ENCODE peak calls at places on chromosomes 13 and 19, in seven cellular contexts. C, N, R, P, I, Q and L are unnamed samples.
A peak's percentile ranks its signal among the peaks of the same experiment; 100 is the strongest.

GRCh38 chr13:26184791-26185250 is 37.3 kb downstream of the RNF6 start:
- DNase-seq in C (peak; percentile 39), N (peak; percentile 60), R (peak; percentile 59), P (peak; percentile 49), I (no peak), Q (peak; percentile 45), L (peak; percentile 62)

GRCh38 chr19:38033658-38034150 is 126.7 kb downstream of the SIPA1L3 start:
- DNase-seq in C (no peak), N (no peak), R (no peak), P (no peak), I (no peak), Q (no peak), L (peak; percentile 85)

GRCh38 chr19:45972944-45973525 is 630 bp downstream of the NOVA2 start:
- DNase-seq in C (no peak), N (no peak), R (no peak), P (no peak), I (no peak), Q (no peak), L (no peak)

GRCh38 chr13:97200081-97200942 is 21.8 kb upstream of the MBNL2 start:
- DNase-seq in C (no peak), N (no peak), R (no peak), P (no peak), I (no peak), Q (no peak), L (no peak)

GRCh38 chr13:67466569-67466968 is 236.4 kb upstream of the PCDH9 start:
- DNase-seq in C (no peak), N (no peak), R (no peak), P (no peak), I (no peak), Q (no peak), L (no peak)

GRCh38 chr19:13089139-13089856 is 13.4 kb downstream of the LYL1 start:
- DNase-seq in C (no peak), N (no peak), R (no peak), P (peak; percentile 48), I (peak; percentile 83), Q (no peak), L (peak; percentile 66)

GRCh38 chr19:44753932-44754742 is 5.6 kb downstream of the BCL3 start:
- DNase-seq in C (peak; percentile 59), N (peak; percentile 67), R (peak; percentile 61), P (peak; percentile 87), I (peak; percentile 89), Q (peak; percentile 21), L (peak; percentile 77)

GRCh38 chr19:1400281-1401137 is 833 bp downstream of the GAMT start:
- DNase-seq in C (no peak), N (peak; percentile 32), R (peak; percentile 19), P (peak; percentile 75), I (no peak), Q (no peak), L (peak; percentile 62)

GRCh38 chr19:56603829-56604228 is 8.7 kb downstream of the ZNF71 start:
- DNase-seq in C (no peak), N (no peak), R (no peak), P (no peak), I (no peak), Q (no peak), L (no peak)

GRCh38 chr19:50195224-50195623 is 8.2 kb upstream of the MYH14 start:
- DNase-seq in C (no peak), N (no peak), R (no peak), P (no peak), I (no peak), Q (no peak), L (no peak)

GRCh38 chr13:56586966-56587365 is 553.8 kb upstream of the PRR20A start:
- DNase-seq in C (no peak), N (no peak), R (no peak), P (no peak), I (no peak), Q (no peak), L (no peak)

GRCh38 chr19:17497149-17497798 is 14.2 kb upstream of the PGLS start:
- DNase-seq in C (no peak), N (no peak), R (no peak), P (no peak), I (no peak), Q (no peak), L (no peak)

GRCh38 chr19:17835182-17836006 is 12.4 kb downstream of the JAK3 start:
- DNase-seq in C (no peak), N (no peak), R (no peak), P (no peak), I (no peak), Q (no peak), L (no peak)

GRCh38 chr13:80339841-80340642 is 884 bp downstream of the SPRY2 start:
- DNase-seq in C (peak; percentile 8), N (peak; percentile 39), R (peak; percentile 30), P (no peak), I (peak; percentile 42), Q (no peak), L (no peak)

GRCh38 chr13:40047322-40047771 is 391.9 kb downstream of the COG6 start:
- DNase-seq in C (no peak), N (no peak), R (no peak), P (no peak), I (no peak), Q (no peak), L (no peak)

GRCh38 chr13:27442797-27443196 is 7.6 kb downstream of the MTIF3 start:
- DNase-seq in C (no peak), N (no peak), R (no peak), P (no peak), I (no peak), Q (no peak), L (no peak)

GRCh38 chr19:49423985-49424303 is 703 bp upstream of the PTH2 start:
- DNase-seq in C (no peak), N (no peak), R (no peak), P (no peak), I (no peak), Q (peak; percentile 29), L (no peak)

GRCh38 chr19:41904118-41904870 is 21.3 kb downstream of the ARHGEF1 start:
- DNase-seq in C (no peak), N (no peak), R (no peak), P (peak; percentile 99), I (no peak), Q (no peak), L (no peak)

GRCh38 chr19:29875931-29876330 is 64.1 kb downstream of the CCNE1 start:
- DNase-seq in C (no peak), N (no peak), R (no peak), P (no peak), I (no peak), Q (no peak), L (no peak)

GRCh38 chr13:85665286-85665685 is 133.9 kb downstream of the SLITRK6 start:
- DNase-seq in C (no peak), N (peak; percentile 24), R (no peak), P (no peak), I (no peak), Q (no peak), L (no peak)

GRCh38 chr13:51861728-51862300 is at the start of gene CCDC70:
- DNase-seq in C (no peak), N (peak; percentile 85), R (no peak), P (no peak), I (no peak), Q (no peak), L (no peak)